ENCODE peak calls at places on chromosome 18, in five cellular contexts. I is heart right ventricle, X is neuronal stem cell, P is cardiac muscle cell, L is Panc1. E is an unnamed sample.

GRCh38 chr18:2547477-2548087 is 23.7 kb downstream of the METTL4 start:
- DNase-seq in I (no peak), X (peak; percentile 24), P (peak; percentile 80), L (peak; percentile 13), E (no peak)

GRCh38 chr18:26003391-26003790 is 87.0 kb downstream of the SS18 start:
- DNase-seq in I (no peak), X (no peak), P (peak; percentile 26), L (no peak), E (no peak)

GRCh38 chr18:685438-685837 is 27.0 kb downstream of the ENOSF1 start:
- DNase-seq in I (no peak), X (no peak), P (no peak), L (no peak), E (no peak)

GRCh38 chr18:42574871-42575270 is 540.6 kb downstream of the RIT2 start:
- DNase-seq in I (no peak), X (no peak), P (no peak), L (no peak), E (no peak)

GRCh38 chr18:23849141-23849540 is 159.9 kb downstream of the LAMA3 start:
- DNase-seq in I (no peak), X (no peak), P (no peak), L (no peak), E (no peak)

GRCh38 chr18:31088532-31088931 is 13.7 kb downstream of the DSC2 start:
- DNase-seq in I (no peak), X (no peak), P (no peak), L (no peak), E (no peak)

GRCh38 chr18:78390348-78390929 is 589.2 kb upstream of the SALL3 start:
- DNase-seq in I (no peak), X (no peak), P (no peak), L (no peak), E (peak; percentile 75)

GRCh38 chr18:7524786-7525185 is 42.3 kb upstream of the PTPRM start:
- DNase-seq in I (no peak), X (no peak), P (peak; percentile 44), L (no peak), E (no peak)

GRCh38 chr18:79047556-79048244 is 21.5 kb upstream of the ATP9B start:
- DNase-seq in I (no peak), X (no peak), P (no peak), L (no peak), E (peak; percentile 74)

GRCh38 chr18:48786621-48787522 is 163.9 kb downstream of the SMAD7 start:
- DNase-seq in I (no peak), X (no peak), P (no peak), L (no peak), E (peak; percentile 29)

GRCh38 chr18:5997361-5997760 is 102.0 kb upstream of the TMEM200C start:
- DNase-seq in I (no peak), X (no peak), P (no peak), L (no peak), E (no peak)

GRCh38 chr18:46759885-46760284 is 3.0 kb upstream of the ST8SIA5 start:
- DNase-seq in I (no peak), X (no peak), P (no peak), L (no peak), E (no peak)

GRCh38 chr18:23982154-23983071 is 32.1 kb upstream of the TTC39C start:
- DNase-seq in I (peak; percentile 73), X (no peak), P (peak; percentile 81), L (no peak), E (no peak)

GRCh38 chr18:46155652-46156051 is 51.5 kb downstream of the HAUS1 start:
- DNase-seq in I (no peak), X (no peak), P (peak; percentile 81), L (no peak), E (no peak)

GRCh38 chr18:70397259-70397925 is 108.5 kb downstream of the SOCS6 start:
- DNase-seq in I (no peak), X (no peak), P (no peak), L (no peak), E (no peak)

GRCh38 chr18:70024829-70025228 is 77.2 kb upstream of the CD226 start:
- DNase-seq in I (no peak), X (no peak), P (no peak), L (no peak), E (no peak)

GRCh38 chr18:65919018-65919417 is 168.2 kb downstream of the CDH7 start:
- DNase-seq in I (no peak), X (no peak), P (no peak), L (no peak), E (no peak)

GRCh38 chr18:10234281-10234680 is 220.2 kb upstream of the APCDD1 start:
- DNase-seq in I (no peak), X (no peak), P (peak; percentile 23), L (no peak), E (no peak)

GRCh38 chr18:70415823-70416488 is 127.1 kb downstream of the SOCS6 start:
- DNase-seq in I (no peak), X (no peak), P (no peak), L (no peak), E (no peak)

GRCh38 chr18:22846697-22847096 is 86.4 kb upstream of the RBBP8 start:
- DNase-seq in I (no peak), X (no peak), P (no peak), L (no peak), E (no peak)

GRCh38 chr18:43661570-43661969 is 384.3 kb upstream of the SYT4 start:
- DNase-seq in I (no peak), X (peak; percentile 3), P (peak; percentile 68), L (peak; percentile 28), E (no peak)

GRCh38 chr18:74840492-74841167 is 243.0 kb downstream of the ZNF407 start:
- DNase-seq in I (no peak), X (no peak), P (peak; percentile 16), L (peak; percentile 42), E (no peak)

GRCh38 chr18:31101148-31102019 is 837 bp downstream of the DSC2 start:
- DNase-seq in I (peak; percentile 82), X (peak; percentile 48), P (peak; percentile 50), L (no peak), E (peak; percentile 83)

GRCh38 chr18:66695281-66695680 is 91.4 kb upstream of the CDH19 start:
- DNase-seq in I (no peak), X (no peak), P (no peak), L (no peak), E (no peak)

GRCh38 chr18:37567061-37567993 is 1.7 kb upstream of the CELF4 start:
- DNase-seq in I (no peak), X (no peak), P (no peak), L (no peak), E (peak; percentile 76)

GRCh38 chr18:51852661-51853060 is 487.3 kb upstream of the DCC start:
- DNase-seq in I (no peak), X (no peak), P (no peak), L (no peak), E (no peak)

GRCh38 chr18:41809652-41810051 is 145.4 kb upstream of the PIK3C3 start:
- DNase-seq in I (no peak), X (no peak), P (no peak), L (no peak), E (no peak)

GRCh38 chr18:56890632-56891031 is 239.5 kb downstream of the WDR7 start:
- DNase-seq in I (no peak), X (no peak), P (peak; percentile 61), L (peak; percentile 80), E (no peak)

GRCh38 chr18:44586782-44587524 is 93.7 kb upstream of the SETBP1 start:
- DNase-seq in I (no peak), X (no peak), P (no peak), L (no peak), E (no peak)

GRCh38 chr18:388198-388597 is 112.3 kb downstream of the COLEC12 start:
- DNase-seq in I (no peak), X (no peak), P (no peak), L (no peak), E (no peak)

GRCh38 chr18:48007955-48008701 is 77.7 kb upstream of the SMAD2 start:
- DNase-seq in I (peak; percentile 68), X (peak; percentile 80), P (peak; percentile 72), L (no peak), E (peak; percentile 91)

GRCh38 chr18:63189041-63189440 is 130.5 kb downstream of the BCL2 start:
- DNase-seq in I (no peak), X (no peak), P (no peak), L (no peak), E (no peak)

GRCh38 chr18:63185979-63186378 is 133.6 kb downstream of the BCL2 start:
- DNase-seq in I (no peak), X (no peak), P (no peak), L (no peak), E (no peak)

GRCh38 chr18:63188063-63188462 is 131.5 kb downstream of the BCL2 start:
- DNase-seq in I (no peak), X (no peak), P (no peak), L (no peak), E (no peak)

GRCh38 chr18:63186934-63187574 is 132.5 kb downstream of the BCL2 start:
- DNase-seq in I (no peak), X (no peak), P (no peak), L (no peak), E (no peak)

GRCh38 chr18:63186520-63186919 is 133.0 kb downstream of the BCL2 start:
- DNase-seq in I (no peak), X (no peak), P (no peak), L (no peak), E (no peak)
- H3K4me1 ChIP-seq in I (peaks cover 64% of the 10 kb centered on the region), X (no peaks in the 10 kb centered on the region), P (peaks cover 21% of the 10 kb centered on the region), L (no peaks in the 10 kb centered on the region), E (no peaks in the 10 kb centered on the region)

GRCh38 chr18:27825735-27826477 is 351.0 kb downstream of the CDH2 start:
- DNase-seq in I (no peak), X (peak; percentile 33), P (no peak), L (no peak), E (no peak)
- H3K4me1 ChIP-seq in I (no peaks in the 10 kb centered on the region), X (peaks cover 3% of the 10 kb centered on the region), P (no peaks in the 10 kb centered on the region), L (no peaks in the 10 kb centered on the region), E (no peaks in the 10 kb centered on the region)

DNA sequence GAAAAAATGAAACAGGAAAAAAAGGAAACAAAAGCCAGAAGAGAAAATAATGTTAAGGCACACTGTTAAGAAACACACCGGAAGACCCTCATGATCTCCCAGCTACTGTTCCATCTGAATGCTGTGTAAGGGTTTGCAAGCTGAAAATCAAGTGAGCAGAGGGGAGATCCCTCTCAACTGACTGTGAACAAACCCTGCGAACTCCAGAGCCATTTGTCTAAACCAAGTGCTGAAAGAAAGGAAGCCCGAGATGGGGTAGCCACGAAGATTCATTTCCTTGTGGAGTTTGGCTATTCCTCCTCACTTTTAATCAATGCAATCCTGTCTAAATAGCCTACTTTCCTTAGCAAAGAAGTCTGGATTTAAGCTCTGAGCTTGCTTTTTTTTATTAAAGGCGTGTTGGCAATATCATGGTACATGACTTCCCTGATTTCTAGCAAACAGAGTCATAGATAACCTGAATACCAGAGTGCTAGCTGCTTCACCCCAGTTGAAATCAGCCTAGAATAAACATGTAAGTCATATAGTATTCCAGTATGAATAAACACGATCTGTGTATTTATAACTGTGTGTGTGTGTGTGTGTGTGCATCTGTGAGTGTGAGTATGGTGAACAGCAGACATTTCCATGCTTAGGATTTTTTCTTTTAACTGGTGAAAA is 365.2 kb downstream of the ZNF521 start:
- DNase-seq in I (no peak), X (no peak), P (no peak), L (no peak), E (no peak)
- H3K4me1 ChIP-seq in I (peaks cover 26% of the 10 kb centered on the region), X (peaks cover 15% of the 10 kb centered on the region), P (peaks cover 23% of the 10 kb centered on the region), L (no peaks in the 10 kb centered on the region), E (peaks cover 11% of the 10 kb centered on the region)

DNA sequence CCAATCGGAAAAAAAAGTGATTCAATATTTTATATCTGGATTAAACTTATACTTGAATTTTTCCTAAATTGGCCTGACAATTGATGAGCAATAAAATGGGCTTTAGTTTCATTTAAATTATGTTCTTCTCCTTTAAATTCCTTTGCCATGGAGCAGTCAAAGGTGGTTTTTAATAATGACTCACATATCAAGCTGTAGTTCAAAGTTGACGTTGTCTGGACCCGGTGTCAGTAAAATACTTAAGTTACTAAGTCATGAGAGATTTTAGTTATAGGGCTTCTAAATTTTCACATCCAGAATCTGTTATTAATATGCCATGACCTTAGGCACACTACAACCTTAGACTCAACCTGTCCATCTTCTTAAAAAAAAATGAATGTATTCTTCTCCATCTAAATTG is 62.5 kb downstream of the CDH2 start:
- DNase-seq in I (no peak), X (no peak), P (peak; percentile 54), L (no peak), E (no peak)
- H3K4me1 ChIP-seq in I (peaks cover 79% of the 10 kb centered on the region), X (peaks cover 26% of the 10 kb centered on the region), P (peaks cover 100% of the 10 kb centered on the region), L (peaks cover 7% of the 10 kb centered on the region), E (no peaks in the 10 kb centered on the region)

E was measured in left lung.